ENCODE peak calls at places on chromosomes 1 and 21, in six cellular contexts. P, L, O, Q, X and G are unnamed samples.

GRCh38 chr1:33735624-33736023 is 128.3 kb upstream of the HMGB4 start:
- DNase-seq in O (no peak), P (no peak), X (peak; percentile 2), Q (no peak), L (no peak), G (no peak)

GRCh38 chr1:119554188-119554587 is 47.2 kb downstream of the HSD3B1 start:
- DNase-seq in L (no peak), P (peak; percentile 74), Q (peak; percentile 89), O (no peak), X (peak; percentile 12), G (no peak)

GRCh38 chr1:160748182-160748876 is 9.3 kb downstream of the SLAMF7 start:
- DNase-seq in O (no peak), Q (peak; percentile 67), L (peak; percentile 10), X (peak; percentile 29), P (no peak), G (no peak)

GRCh38 chr1:94579876-94580294 is 38.3 kb upstream of the F3 start:
- DNase-seq in Q (peak; percentile 92), O (no peak), X (peak; percentile 89), L (no peak), P (peak; percentile 95), G (no peak)

GRCh38 chr1:28163496-28164120 is 12.9 kb downstream of the PTAFR start:
- DNase-seq in Q (no peak), P (no peak), O (no peak), X (no peak), L (no peak), G (no peak)

GRCh38 chr1:232884262-232884661 is 66.1 kb upstream of the NTPCR start:
- DNase-seq in P (no peak), L (no peak), Q (peak; percentile 16), X (no peak), O (no peak), G (no peak)

GRCh38 chr1:207288315-207288714 is 33.2 kb upstream of the CD55 start:
- DNase-seq in Q (no peak), L (no peak), O (no peak), X (no peak), P (no peak), G (no peak)

GRCh38 chr1:100717218-100717617 is 2.3 kb upstream of the VCAM1 start:
- DNase-seq in Q (no peak), L (no peak), O (no peak), X (no peak), P (no peak), G (no peak)

GRCh38 chr1:230495891-230496385 is 69.8 kb upstream of the PGBD5 start:
- DNase-seq in P (no peak), X (peak; percentile 5), L (no peak), Q (no peak), O (no peak), G (no peak)

GRCh38 chr1:19596065-19596718 is 47.9 kb upstream of the NBL1 start:
- DNase-seq in L (no peak), X (no peak), O (no peak), P (no peak), Q (peak; percentile 48), G (no peak)

GRCh38 chr1:64097859-64098258 is 105.6 kb upstream of the UBE2U start:
- DNase-seq in O (no peak), X (no peak), Q (no peak), L (no peak), P (no peak), G (no peak)

GRCh38 chr1:24228312-24228711 is 41.2 kb upstream of the IFNLR1 start:
- DNase-seq in Q (no peak), P (no peak), X (no peak), O (no peak), L (no peak), G (no peak)

GRCh38 chr21:32070693-32071330 is 198.0 kb downstream of the HUNK start:
- DNase-seq in O (no peak), P (no peak), X (no peak), Q (no peak), L (no peak), G (no peak)

GRCh38 chr1:167066333-167067122 is 23.6 kb downstream of the GPA33 start:
- DNase-seq in X (peak; percentile 85), O (peak; percentile 79), L (peak; percentile 29), P (no peak), Q (peak; percentile 20), G (peak; percentile 62)

GRCh38 chr21:34544032-34544496 is 32.1 kb upstream of the KCNE1 start:
- DNase-seq in Q (peak; percentile 82), P (peak; percentile 62), O (peak; percentile 6), X (peak; percentile 88), L (peak; percentile 18), G (peak; percentile 15)

GRCh38 chr1:20439282-20439681 is 46.7 kb downstream of the CAMK2N1 start:
- DNase-seq in L (peak; percentile 32), P (no peak), X (no peak), O (no peak), Q (peak; percentile 55), G (no peak)

GRCh38 chr1:64834734-64835133 is 89.9 kb downstream of the RAVER2 start:
- DNase-seq in Q (peak; percentile 63), X (no peak), P (no peak), O (no peak), L (no peak), G (no peak)

GRCh38 chr1:245234217-245235120 is 79.7 kb downstream of the KIF26B start:
- DNase-seq in Q (no peak), X (no peak), O (no peak), P (no peak), L (no peak), G (no peak)

GRCh38 chr1:201570886-201571624 is 32.1 kb downstream of the NAV1 start:
- DNase-seq in Q (no peak), O (no peak), P (no peak), L (peak; percentile 90), X (no peak), G (no peak)

GRCh38 chr1:3495776-3496745 is 41.6 kb downstream of the ARHGEF16 start:
- DNase-seq in L (no peak), P (no peak), O (no peak), X (no peak), Q (no peak), G (no peak)

GRCh38 chr1:241645199-241645598 is 5.0 kb upstream of the CHML start:
- DNase-seq in O (no peak), X (no peak), Q (no peak), L (no peak), P (no peak), G (no peak)

GRCh38 chr1:23793861-23794731 is 3.2 kb downstream of the LYPLA2 start:
- DNase-seq in Q (no peak), X (no peak), P (no peak), L (no peak), O (no peak), G (no peak)

GRCh38 chr1:214844319-214844718 is 238.2 kb upstream of the KCNK2 start:
- DNase-seq in O (no peak), L (no peak), X (no peak), Q (no peak), P (no peak), G (no peak)